ENCODE peak calls at places on chromosomes 12 and 14, in seven cellular contexts. B, S, Y, G, L, A and M are unnamed samples.
A peak's percentile ranks its signal among the peaks of the same experiment; 100 is the strongest.

GRCh38 chr12:52977195-52977594 is 28.3 kb downstream of the KRT18 start:
- DNase-seq in B (no peak), S (no peak), Y (no peak), G (no peak), L (no peak), A (no peak), M (no peak)

GRCh38 chr12:103731539-103731938 is 109.5 kb downstream of the NT5DC3 start:
- DNase-seq in B (no peak), S (no peak), Y (no peak), G (no peak), L (no peak), A (no peak), M (no peak)

GRCh38 chr14:101202627-101203404 is 299.3 kb upstream of the RTL1 start:
- DNase-seq in B (no peak), S (no peak), Y (no peak), G (no peak), L (no peak), A (no peak), M (no peak)

GRCh38 chr12:11834925-11835324 is 185.5 kb downstream of the ETV6 start:
- DNase-seq in B (peak; percentile 30), S (no peak), Y (no peak), G (no peak), L (no peak), A (no peak), M (no peak)

GRCh38 chr12:70824511-70824910 is 96.0 kb downstream of the PTPRR start:
- DNase-seq in B (no peak), S (no peak), Y (no peak), G (no peak), L (no peak), A (no peak), M (no peak)

GRCh38 chr14:102827716-102828115 is 50.5 kb downstream of the TRAF3 start:
- DNase-seq in B (peak; percentile 15), S (no peak), Y (no peak), G (no peak), L (no peak), A (no peak), M (no peak)

GRCh38 chr12:40551466-40551865 is 140.8 kb upstream of the CNTN1 start:
- DNase-seq in B (no peak), S (no peak), Y (no peak), G (no peak), L (no peak), A (no peak), M (no peak)

GRCh38 chr12:34392741-34393085 is 370.4 kb downstream of the ALG10 start:
- DNase-seq in B (no peak), S (no peak), Y (no peak), G (peak; percentile 5), L (no peak), A (no peak), M (no peak)

GRCh38 chr14:96683575-96684289 is 113.5 kb upstream of the VRK1 start:
- DNase-seq in B (no peak), S (no peak), Y (no peak), G (no peak), L (no peak), A (no peak), M (no peak)

GRCh38 chr12:112340983-112341840 is 41.0 kb downstream of the HECTD4 start:
- DNase-seq in B (no peak), S (no peak), Y (no peak), G (no peak), L (no peak), A (peak; percentile 9), M (no peak)

GRCh38 chr14:78725086-78725485 is 554.9 kb downstream of the NRXN3 start:
- DNase-seq in B (no peak), S (no peak), Y (no peak), G (no peak), L (no peak), A (peak; percentile 33), M (no peak)

GRCh38 chr14:95533391-95533821 is 1.4 kb upstream of the GLRX5 start:
- DNase-seq in B (no peak), S (no peak), Y (no peak), G (no peak), L (no peak), A (peak; percentile 63), M (no peak)

GRCh38 chr14:93675651-93676050 is 112.6 kb downstream of the PRIMA1 start:
- DNase-seq in B (no peak), S (no peak), Y (no peak), G (no peak), L (no peak), A (no peak), M (no peak)

GRCh38 chr14:68748691-68749090 is 44.2 kb downstream of the ZFP36L1 start:
- DNase-seq in B (no peak), S (no peak), Y (no peak), G (no peak), L (no peak), A (no peak), M (no peak)

GRCh38 chr12:120366341-120366705 is 2.6 kb downstream of the MSI1 start:
- DNase-seq in B (no peak), S (no peak), Y (no peak), G (no peak), L (no peak), A (no peak), M (no peak)

GRCh38 chr12:99959549-99960170 is 25.1 kb downstream of the ANKS1B start:
- DNase-seq in B (peak; percentile 55), S (no peak), Y (no peak), G (no peak), L (no peak), A (no peak), M (peak; percentile 64)

GRCh38 chr12:13093191-13093849 is 10.1 kb downstream of the GSG1 start:
- DNase-seq in B (peak; percentile 77), S (no peak), Y (no peak), G (no peak), L (no peak), A (no peak), M (no peak)

GRCh38 chr12:102396276-102396675 is 84.1 kb downstream of the IGF1 start:
- DNase-seq in B (no peak), S (no peak), Y (no peak), G (no peak), L (no peak), A (no peak), M (no peak)

GRCh38 chr12:104643921-104644669 is 187.3 kb downstream of the CHST11 start:
- DNase-seq in B (no peak), S (no peak), Y (no peak), G (peak; percentile 47), L (no peak), A (peak; percentile 67), M (peak; percentile 83)